ENCODE peak calls at places on chromosomes 3 and 15, in five cellular contexts. S is ovary, N is fibroblast of the aortic adventitia, T is iris pigment epithelial cell, Y is tibial nerve. Q is an unnamed sample.

GRCh38 chr3:48130321-48130881 is 57.8 kb downstream of the CDC25A start:
- DNase-seq in S (peak; percentile 84), N (peak; percentile 89), T (peak; percentile 88), Y (peak; percentile 27), Q (no peak)

GRCh38 chr15:95693917-95694316 is 636.6 kb upstream of the NR2F2 start:
- DNase-seq in S (no peak), N (no peak), T (no peak), Y (no peak), Q (no peak)

GRCh38 chr15:55094152-55094551 is 102.6 kb downstream of the RSL24D1 start:
- DNase-seq in S (no peak), N (no peak), T (no peak), Y (no peak), Q (no peak)

GRCh38 chr15:76994971-76995945 is at the start of gene PSTPIP1:
- DNase-seq in S (peak; percentile 49), N (peak; percentile 23), T (no peak), Y (no peak), Q (no peak)

GRCh38 chr15:35540885-35541284 is 5.1 kb downstream of the DPH6 start:
- DNase-seq in S (no peak), N (peak; percentile 79), T (peak; percentile 63), Y (no peak), Q (no peak)

GRCh38 chr15:69666441-69666882 is 213.8 kb downstream of the RPLP1 start:
- DNase-seq in S (peak; percentile 64), N (peak; percentile 8), T (peak; percentile 34), Y (no peak), Q (no peak)

GRCh38 chr3:53491276-53491675 is 3.1 kb upstream of the CACNA1D start:
- DNase-seq in S (no peak), N (no peak), T (no peak), Y (no peak), Q (no peak)

GRCh38 chr15:49696441-49696840 is 75.6 kb downstream of the DTWD1 start:
- DNase-seq in S (no peak), N (peak; percentile 60), T (peak; percentile 58), Y (no peak), Q (no peak)

GRCh38 chr3:150236683-150237082 is 171.4 kb upstream of the TSC22D2 start:
- DNase-seq in S (no peak), N (peak; percentile 70), T (peak; percentile 49), Y (no peak), Q (peak; percentile 19)

GRCh38 chr3:99023590-99024192 is 122.2 kb upstream of the DCBLD2 start:
- DNase-seq in S (no peak), N (peak; percentile 65), T (peak; percentile 53), Y (no peak), Q (no peak)

Q was measured in GOT3.